ENCODE peak calls at places on chromosomes 5 and 9, in six cellular contexts. F is iris pigment epithelial cell; H is stimulated activated CD8-positive, alpha-beta memory T cell treated with anti-CD3 and anti-CD28 coated beads, Interleukin-7, amount 100 ng/mL, for 48 hours; O is GM19239; E is COR-L47; U is activated CD8-positive, alpha-beta memory T cell treated with anti-CD3 and anti-CD28 coated beads, Interleukin-2, amount 10 ng/mL, durations not matched to agents 7 days and 5 days. P is an unnamed sample.

GRCh38 chr9:19720374-19720773 is 68.5 kb downstream of the SLC24A2 start:
- DNase-seq in F (peak), H (no peak), O (no peak), E (no peak), U (no peak), P (peak)

GRCh38 chr9:83238871-83239624 is 176.1 kb upstream of the RASEF start:
- DNase-seq in F (peak), H (no peak), O (no peak), E (no peak), U (no peak), P (no peak)

GRCh38 chr9:121651295-121652036 is at the start of gene DAB2IP:
- DNase-seq in F (no peak), H (no peak), O (no peak), E (peak), U (no peak), P (peak)

GRCh38 chr5:35863159-35863558 is 6.5 kb downstream of the IL7R start:
- DNase-seq in F (no peak), H (no peak), O (no peak), E (no peak), U (no peak), P (no peak)

GRCh38 chr5:173718469-173718868 is 102.0 kb upstream of the BOD1 start:
- DNase-seq in F (no peak), H (no peak), O (no peak), E (no peak), U (no peak), P (no peak)

GRCh38 chr9:32487981-32488380 is 38.0 kb downstream of the RIGI start:
- DNase-seq in F (peak), H (no peak), O (no peak), E (no peak), U (no peak), P (peak)

GRCh38 chr5:10746711-10747110 is 14.3 kb downstream of the DAP start:
- DNase-seq in F (no peak), H (no peak), O (no peak), E (no peak), U (no peak), P (no peak)

GRCh38 chr9:16139781-16140180 is 586.9 kb downstream of the CCDC171 start:
- DNase-seq in F (no peak), H (no peak), O (no peak), E (no peak), U (no peak), P (no peak)

GRCh38 chr5:127813633-127814171 is 110.5 kb downstream of the CCDC192 start:
- DNase-seq in F (peak), H (no peak), O (no peak), E (no peak), U (no peak), P (peak)

GRCh38 chr5:173714551-173715428 is 98.3 kb upstream of the BOD1 start:
- DNase-seq in F (peak), H (no peak), O (no peak), E (no peak), U (no peak), P (peak)

GRCh38 chr9:98886691-98887229 is 56.9 kb upstream of the COL15A1 start:
- DNase-seq in F (no peak), H (no peak), O (no peak), E (no peak), U (no peak), P (no peak)

GRCh38 chr9:114317665-114318357 is 5.1 kb upstream of the ORM1 start:
- DNase-seq in F (peak), H (no peak), O (no peak), E (no peak), U (no peak), P (no peak)

GRCh38 chr9:89591291-89592200 is 13.3 kb upstream of the GADD45G start:
- DNase-seq in F (no peak), H (no peak), O (no peak), E (no peak), U (no peak), P (no peak)

GRCh38 chr9:133935328-133936040 is 56.6 kb downstream of the VAV2 start:
- DNase-seq in F (peak), H (no peak), O (no peak), E (peak), U (no peak), P (no peak)

GRCh38 chr9:10876333-10876732 is 263.5 kb upstream of the PTPRD start:
- DNase-seq in F (peak), H (no peak), O (no peak), E (no peak), U (no peak), P (no peak)

GRCh38 chr5:157971466-157972324 is 112.8 kb upstream of the CLINT1 start:
- DNase-seq in F (no peak), H (no peak), O (no peak), E (no peak), U (no peak), P (no peak)

GRCh38 chr9:101566904-101567724 is 27.7 kb downstream of the PPP3R2 start:
- DNase-seq in F (peak), H (no peak), O (no peak), E (no peak), U (peak), P (peak)